ENCODE peak calls at places on chromosome 10, in eight cellular contexts. V is activated CD4-positive, alpha-beta T cell treated with anti-CD3 and anti-CD28 coated beads, Interleukin-2, amount 10 ng/mL, durations not matched to agents 7 days and 5 days; D is CD8-positive, alpha-beta memory T cell; W is A549; B is HFFc6; R is T-helper 9 cell; K is stimulated activated naive CD8-positive, alpha-beta T cell treated with anti-CD3 and anti-CD28 coated beads, Interleukin-15, amount 100 ng/mL, for 72 hours; M is COR-L47. F is an unnamed sample.
A peak's percentile ranks its signal among the peaks of the same experiment; 100 is the strongest.

GRCh38 chr10:21427804-21428481 is 97.5 kb downstream of the SKIDA1 start:
- DNase-seq in V (no peak), D (no peak), W (no peak), B (peak; percentile 12), R (no peak), K (no peak), M (no peak), F (no peak)

GRCh38 chr10:60236869-60237524 is 152.7 kb downstream of the ANK3 start:
- DNase-seq in V (peak; percentile 45), D (peak; percentile 20), W (no peak), B (no peak), R (no peak), K (peak; percentile 12), M (no peak), F (no peak)

GRCh38 chr10:66180651-66181318 is 745.1 kb upstream of the LRRTM3 start:
- DNase-seq in V (peak; percentile 47), D (peak; percentile 18), W (peak; percentile 16), B (peak; percentile 50), R (no peak), K (peak; percentile 19), M (peak; percentile 3), F (peak; percentile 59)

GRCh38 chr10:49207936-49208482 is 19.8 kb upstream of the TMEM273 start:
- DNase-seq in V (no peak), D (no peak), W (no peak), B (no peak), R (no peak), K (no peak), M (no peak), F (no peak)

GRCh38 chr10:22641743-22642142 is 72.6 kb downstream of the PIP4K2A start:
- DNase-seq in V (no peak), D (no peak), W (no peak), B (no peak), R (no peak), K (no peak), M (no peak), F (no peak)

GRCh38 chr10:106278385-106278784 is 886.1 kb downstream of the SORCS1 start:
- DNase-seq in V (no peak), D (no peak), W (no peak), B (no peak), R (no peak), K (no peak), M (no peak), F (no peak)

GRCh38 chr10:43209064-43209455 is 57.8 kb downstream of the RASGEF1A start:
- DNase-seq in V (no peak), D (no peak), W (no peak), B (no peak), R (no peak), K (no peak), M (no peak), F (no peak)

GRCh38 chr10:79084012-79084971 is 15.5 kb downstream of the ZMIZ1 start:
- DNase-seq in V (peak; percentile 24), D (no peak), W (peak; percentile 82), B (peak; percentile 77), R (no peak), K (no peak), M (no peak), F (no peak)

GRCh38 chr10:5832946-5833345 is 19.7 kb upstream of the GDI2 start:
- DNase-seq in V (no peak), D (no peak), W (no peak), B (no peak), R (no peak), K (no peak), M (no peak), F (no peak)

GRCh38 chr10:17633353-17633752 is 10.6 kb upstream of the STAM start:
- DNase-seq in V (no peak), D (no peak), W (no peak), B (no peak), R (no peak), K (no peak), M (no peak), F (no peak)

GRCh38 chr10:6151087-6151977 is 51.4 kb upstream of the PFKFB3 start:
- DNase-seq in V (peak; percentile 63), D (peak; percentile 45), W (peak; percentile 60), B (peak; percentile 71), R (no peak), K (peak; percentile 60), M (no peak), F (no peak)

GRCh38 chr10:29860159-29860558 is 199.2 kb downstream of the JCAD start:
- DNase-seq in V (no peak), D (no peak), W (no peak), B (no peak), R (no peak), K (no peak), M (no peak), F (no peak)

GRCh38 chr10:26441491-26442214 is 3.5 kb downstream of the APBB1IP start:
- DNase-seq in V (no peak), D (peak; percentile 33), W (no peak), B (peak; percentile 74), R (peak; percentile 8), K (no peak), M (no peak), F (no peak)

GRCh38 chr10:130002606-130003005 is 38.5 kb upstream of the EBF3 start:
- DNase-seq in V (no peak), D (no peak), W (no peak), B (no peak), R (no peak), K (no peak), M (no peak), F (no peak)

GRCh38 chr10:99435986-99436633 is 5.7 kb upstream of the GOT1 start:
- DNase-seq in V (peak; percentile 10), D (peak; percentile 7), W (no peak), B (peak; percentile 61), R (no peak), K (no peak), M (peak; percentile 34), F (peak; percentile 20)

GRCh38 chr10:132311338-132311939 is 3.7 kb upstream of the STK32C start:
- DNase-seq in V (no peak), D (no peak), W (peak; percentile 29), B (no peak), R (no peak), K (no peak), M (no peak), F (no peak)

GRCh38 chr10:29598861-29599311 is 35.9 kb downstream of the SVIL start:
- DNase-seq in V (no peak), D (no peak), W (no peak), B (no peak), R (no peak), K (no peak), M (no peak), F (no peak)

GRCh38 chr10:63103971-63104409 is 29.1 kb upstream of the NRBF2 start:
- DNase-seq in V (no peak), D (no peak), W (no peak), B (no peak), R (no peak), K (no peak), M (no peak), F (peak; percentile 8)

GRCh38 chr10:122814493-122814892 is 31.2 kb downstream of the CUZD1 start:
- DNase-seq in V (no peak), D (no peak), W (no peak), B (no peak), R (no peak), K (no peak), M (no peak), F (no peak)

GRCh38 chr10:74823791-74824183 is 2.6 kb upstream of the KAT6B start:
- DNase-seq in V (no peak), D (no peak), W (no peak), B (no peak), R (no peak), K (no peak), M (no peak), F (no peak)

GRCh38 chr10:87605656-87606308 is 53.9 kb upstream of the PAPSS2 start:
- DNase-seq in V (no peak), D (no peak), W (no peak), B (no peak), R (no peak), K (no peak), M (no peak), F (no peak)

GRCh38 chr10:110679633-110680472 is 35.7 kb downstream of the RBM20 start:
- DNase-seq in V (no peak), D (no peak), W (no peak), B (no peak), R (no peak), K (no peak), M (no peak), F (no peak)